ENCODE peak calls at places on chromosomes 12 and 14, in five cellular contexts. Y is AG09319; W is dorsolateral prefrontal cortex; D is activated T-helper 9 cell treated with anti-CD3 and anti-CD28 coated beads, Interleukin-2, amount 50 U/mL, for 16 hours; S is NCI-H1417. F is an unnamed sample.

GRCh38 chr12:123106640-123107359 is 44.1 kb downstream of the PITPNM2 start:
- DNase-seq in Y (no peak), W (no peak), D (peak), S (no peak), F (no peak)

GRCh38 chr14:73787760-73788508 is 63.7 kb upstream of the PTGR2 start:
- DNase-seq in Y (no peak), W (no peak), D (peak), S (no peak), F (peak)

GRCh38 chr12:78641837-78642423 is 222.6 kb upstream of the SYT1 start:
- DNase-seq in Y (no peak), W (no peak), D (no peak), S (no peak), F (no peak)

GRCh38 chr14:61475316-61475715 is 153.9 kb downstream of the PRKCH start:
- DNase-seq in Y (no peak), W (no peak), D (no peak), S (peak), F (peak)

GRCh38 chr12:45666452-45667215 is 62.9 kb upstream of the ARID2 start:
- DNase-seq in Y (no peak), W (no peak), D (no peak), S (no peak), F (no peak)

GRCh38 chr12:63918788-63919300 is 74.3 kb downstream of the SRGAP1 start:
- DNase-seq in Y (peak), W (no peak), D (no peak), S (no peak), F (no peak)

GRCh38 chr12:26017484-26018211 is 59.2 kb downstream of the RASSF8 start:
- DNase-seq in Y (no peak), W (no peak), D (no peak), S (no peak), F (no peak)

GRCh38 chr12:101700299-101700820 is 2.9 kb downstream of the CHPT1 start:
- DNase-seq in Y (no peak), W (no peak), D (no peak), S (no peak), F (no peak)

GRCh38 chr12:22535478-22535877 is 8.9 kb downstream of the C2CD5 start:
- DNase-seq in Y (no peak), W (no peak), D (no peak), S (no peak), F (no peak)

GRCh38 chr14:89245802-89246201 is 171.2 kb downstream of the FOXN3 start:
- DNase-seq in Y (no peak), W (no peak), D (no peak), S (no peak), F (no peak)

GRCh38 chr14:99971929-99972747 is 93.1 kb upstream of the EVL start:
- DNase-seq in Y (no peak), W (no peak), D (peak), S (peak), F (peak)

GRCh38 chr14:53151867-53152626 is 1.1 kb downstream of the DDHD1 start:
- DNase-seq in Y (no peak), W (peak), D (peak), S (peak), F (peak)

GRCh38 chr12:53066594-53066978 is 12.6 kb downstream of the SPRYD3 start:
- DNase-seq in Y (no peak), W (no peak), D (no peak), S (no peak), F (no peak)

GRCh38 chr12:130634866-130635265 is 81.2 kb downstream of the RIMBP2 start:
- DNase-seq in Y (no peak), W (no peak), D (no peak), S (peak), F (peak)

GRCh38 chr12:80412343-80412953 is 31.6 kb upstream of the PTPRQ start:
- DNase-seq in Y (peak), W (no peak), D (no peak), S (peak), F (peak)

GRCh38 chr14:100891051-100891450 is 12.5 kb downstream of the RTL1 start:
- DNase-seq in Y (no peak), W (peak), D (no peak), S (no peak), F (no peak)

GRCh38 chr12:67630373-67631088 is 18.0 kb upstream of the DYRK2 start:
- DNase-seq in Y (no peak), W (no peak), D (peak), S (peak), F (no peak)

GRCh38 chr12:10959777-10960176 is 20.7 kb upstream of the TAS2R14 start:
- DNase-seq in Y (no peak), W (no peak), D (no peak), S (no peak), F (no peak)

GRCh38 chr14:96212896-96213295 is 8.3 kb downstream of the BDKRB2 start:
- DNase-seq in Y (no peak), W (no peak), D (no peak), S (no peak), F (no peak)